ENCODE peak calls at places on chromosome 9, in seven cellular contexts. One of them, this sample, is unnamed.

GRCh38 chr9:129021091-129021490 is 7.0 kb downstream of the SH3GLB2 start:
- DNase-seq in MM.1S: peak
- DNase-seq in fibroblast of villous mesenchyme: no peak
- DNase-seq in HAP-1: no peak
- DNase-seq in cardiac fibroblast: no peak
- DNase-seq in tibial nerve: no peak
- DNase-seq in upper lobe of right lung: no peak
- DNase-seq in this sample: no peak

GRCh38 chr9:73411494-73411893 is 259.8 kb downstream of the ANXA1 start:
- DNase-seq in MM.1S: no peak
- DNase-seq in fibroblast of villous mesenchyme: no peak
- DNase-seq in HAP-1: no peak
- DNase-seq in cardiac fibroblast: no peak
- DNase-seq in tibial nerve: no peak
- DNase-seq in upper lobe of right lung: no peak
- DNase-seq in this sample: peak

GRCh38 chr9:91425270-91425669 is 1.6 kb upstream of the NFIL3 start:
- DNase-seq in MM.1S: peak
- DNase-seq in fibroblast of villous mesenchyme: no peak
- DNase-seq in HAP-1: no peak
- DNase-seq in cardiac fibroblast: peak
- DNase-seq in tibial nerve: no peak
- DNase-seq in upper lobe of right lung: no peak
- DNase-seq in this sample: no peak

GRCh38 chr9:89021154-89021803 is 30.0 kb downstream of the S1PR3 start:
- DNase-seq in MM.1S: no peak
- DNase-seq in fibroblast of villous mesenchyme: peak
- DNase-seq in HAP-1: no peak
- DNase-seq in cardiac fibroblast: peak
- DNase-seq in tibial nerve: peak
- DNase-seq in upper lobe of right lung: no peak
- DNase-seq in this sample: peak

GRCh38 chr9:72460342-72461312 is 60.8 kb upstream of the TMC1 start:
- DNase-seq in MM.1S: no peak
- DNase-seq in fibroblast of villous mesenchyme: no peak
- DNase-seq in HAP-1: no peak
- DNase-seq in cardiac fibroblast: no peak
- DNase-seq in tibial nerve: no peak
- DNase-seq in upper lobe of right lung: no peak
- DNase-seq in this sample: no peak

GRCh38 chr9:134536101-134536900 is 105.3 kb upstream of the COL5A1 start:
- DNase-seq in MM.1S: no peak
- DNase-seq in fibroblast of villous mesenchyme: peak
- DNase-seq in HAP-1: no peak
- DNase-seq in cardiac fibroblast: peak
- DNase-seq in tibial nerve: no peak
- DNase-seq in upper lobe of right lung: no peak
- DNase-seq in this sample: peak

GRCh38 chr9:121690316-121690715 is 38.9 kb downstream of the DAB2IP start:
- DNase-seq in MM.1S: no peak
- DNase-seq in fibroblast of villous mesenchyme: no peak
- DNase-seq in HAP-1: no peak
- DNase-seq in cardiac fibroblast: no peak
- DNase-seq in tibial nerve: no peak
- DNase-seq in upper lobe of right lung: no peak
- DNase-seq in this sample: no peak

GRCh38 chr9:79798450-79798849 is 226.7 kb downstream of the TLE4 start:
- DNase-seq in MM.1S: no peak
- DNase-seq in fibroblast of villous mesenchyme: no peak
- DNase-seq in HAP-1: no peak
- DNase-seq in cardiac fibroblast: no peak
- DNase-seq in tibial nerve: no peak
- DNase-seq in upper lobe of right lung: no peak
- DNase-seq in this sample: no peak

GRCh38 chr9:118059520-118060278 is 355.5 kb downstream of the TLR4 start:
- DNase-seq in MM.1S: peak
- DNase-seq in fibroblast of villous mesenchyme: peak
- DNase-seq in HAP-1: no peak
- DNase-seq in cardiac fibroblast: peak
- DNase-seq in tibial nerve: no peak
- DNase-seq in upper lobe of right lung: no peak
- DNase-seq in this sample: peak

GRCh38 chr9:87725900-87726709 is at the start of gene CTSL:
- DNase-seq in MM.1S: peak
- DNase-seq in fibroblast of villous mesenchyme: peak
- DNase-seq in HAP-1: peak
- DNase-seq in cardiac fibroblast: peak
- DNase-seq in tibial nerve: peak
- DNase-seq in upper lobe of right lung: peak
- DNase-seq in this sample: peak

GRCh38 chr9:93452710-93453046 is 703 bp downstream of the FAM120AOS start:
- DNase-seq in MM.1S: peak
- DNase-seq in fibroblast of villous mesenchyme: no peak
- DNase-seq in HAP-1: peak
- DNase-seq in cardiac fibroblast: no peak
- DNase-seq in tibial nerve: no peak
- DNase-seq in upper lobe of right lung: no peak
- DNase-seq in this sample: no peak

GRCh38 chr9:127201071-127201541 is 63.5 kb upstream of the GARNL3 start:
- DNase-seq in MM.1S: no peak
- DNase-seq in fibroblast of villous mesenchyme: no peak
- DNase-seq in HAP-1: no peak
- DNase-seq in cardiac fibroblast: no peak
- DNase-seq in tibial nerve: no peak
- DNase-seq in upper lobe of right lung: no peak
- DNase-seq in this sample: no peak

GRCh38 chr9:35349287-35349990 is 140.5 kb upstream of the RUSC2 start:
- DNase-seq in MM.1S: no peak
- DNase-seq in fibroblast of villous mesenchyme: no peak
- DNase-seq in HAP-1: no peak
- DNase-seq in cardiac fibroblast: no peak
- DNase-seq in tibial nerve: no peak
- DNase-seq in upper lobe of right lung: no peak
- DNase-seq in this sample: no peak

GRCh38 chr9:21624675-21625477 is 142.8 kb upstream of the IFNE start:
- DNase-seq in MM.1S: no peak
- DNase-seq in fibroblast of villous mesenchyme: no peak
- DNase-seq in HAP-1: no peak
- DNase-seq in cardiac fibroblast: no peak
- DNase-seq in tibial nerve: no peak
- DNase-seq in upper lobe of right lung: no peak
- DNase-seq in this sample: no peak

GRCh38 chr9:73845539-73845938 is 651.6 kb upstream of the RORB start:
- DNase-seq in MM.1S: no peak
- DNase-seq in fibroblast of villous mesenchyme: no peak
- DNase-seq in HAP-1: no peak
- DNase-seq in cardiac fibroblast: no peak
- DNase-seq in tibial nerve: no peak
- DNase-seq in upper lobe of right lung: no peak
- DNase-seq in this sample: no peak

GRCh38 chr9:18888241-18888794 is 144.7 kb downstream of the SAXO1 start:
- DNase-seq in MM.1S: no peak
- DNase-seq in fibroblast of villous mesenchyme: no peak
- DNase-seq in HAP-1: no peak
- DNase-seq in cardiac fibroblast: peak
- DNase-seq in tibial nerve: no peak
- DNase-seq in upper lobe of right lung: no peak
- DNase-seq in this sample: peak

GRCh38 chr9:137406876-137407589 is 15.9 kb downstream of the EXD3 start:
- DNase-seq in MM.1S: no peak
- DNase-seq in fibroblast of villous mesenchyme: peak
- DNase-seq in HAP-1: peak
- DNase-seq in cardiac fibroblast: peak
- DNase-seq in tibial nerve: no peak
- DNase-seq in upper lobe of right lung: peak
- DNase-seq in this sample: peak
- H3K4me3 ChIP-seq in MM.1S: no peak
- H3K4me3 ChIP-seq in fibroblast of villous mesenchyme: peak
- H3K4me3 ChIP-seq in HAP-1: peak
- H3K4me3 ChIP-seq in cardiac fibroblast: peak
- H3K4me3 ChIP-seq in tibial nerve: peak
- H3K4me3 ChIP-seq in upper lobe of right lung: peak
- H3K4me3 ChIP-seq in this sample: peak

DNA sequence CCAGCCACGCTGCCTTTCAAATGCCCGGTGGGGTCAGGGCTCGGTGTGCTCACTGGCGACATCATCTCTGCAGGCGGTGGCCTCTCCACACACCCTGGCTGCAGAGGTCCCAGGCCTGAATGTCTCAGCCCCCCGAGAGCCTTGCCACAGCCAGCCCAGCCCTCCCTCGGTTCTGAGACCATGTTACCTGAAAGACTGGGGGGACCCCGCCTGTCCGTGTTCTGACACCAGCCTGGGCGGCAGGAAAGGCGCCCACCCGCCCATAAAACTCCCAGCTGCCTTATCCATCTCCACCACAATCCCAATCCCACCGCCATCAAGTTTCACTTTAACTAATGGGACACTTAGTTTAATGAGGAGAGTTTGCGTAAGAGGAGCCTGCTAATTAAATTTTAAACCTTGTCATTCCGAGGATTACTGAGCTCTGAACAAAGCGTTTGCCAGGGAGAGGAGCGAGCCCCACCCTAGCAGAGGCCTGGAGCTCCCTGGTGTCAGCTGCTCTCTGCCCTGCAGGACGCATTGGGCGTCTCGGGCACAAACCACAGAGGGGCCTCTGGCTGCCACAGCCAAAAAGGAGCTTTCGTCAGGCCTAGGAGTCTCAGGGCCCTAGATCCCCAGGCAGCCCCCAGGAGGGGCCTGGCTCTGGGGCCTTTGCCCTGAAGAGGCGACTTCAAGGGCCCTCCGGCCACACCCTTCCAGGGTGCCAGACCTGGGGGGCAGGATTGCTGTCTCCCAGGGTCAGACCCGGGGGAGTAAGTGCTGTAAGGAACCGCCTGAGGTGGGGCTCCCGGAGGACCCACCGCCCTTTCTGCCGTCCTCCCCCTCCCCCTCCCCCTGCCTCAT is 15.3 kb downstream of the LHX3 start:
- DNase-seq in MM.1S: no peak
- DNase-seq in fibroblast of villous mesenchyme: peak
- DNase-seq in HAP-1: no peak
- DNase-seq in cardiac fibroblast: no peak
- DNase-seq in tibial nerve: no peak
- DNase-seq in upper lobe of right lung: no peak
- DNase-seq in this sample: no peak
- H3K4me3 ChIP-seq in MM.1S: no peak
- H3K4me3 ChIP-seq in fibroblast of villous mesenchyme: no peak
- H3K4me3 ChIP-seq in HAP-1: no peak
- H3K4me3 ChIP-seq in cardiac fibroblast: no peak
- H3K4me3 ChIP-seq in tibial nerve: no peak
- H3K4me3 ChIP-seq in upper lobe of right lung: no peak
- H3K4me3 ChIP-seq in this sample: no peak

GRCh38 chr9:107894572-107895261 is 405.1 kb upstream of the KLF4 start:
- DNase-seq in MM.1S: no peak
- DNase-seq in fibroblast of villous mesenchyme: peak
- DNase-seq in HAP-1: no peak
- DNase-seq in cardiac fibroblast: peak
- DNase-seq in tibial nerve: no peak
- DNase-seq in upper lobe of right lung: no peak
- DNase-seq in this sample: no peak

GRCh38 chr9:107890921-107891465 is 401.4 kb upstream of the KLF4 start:
- DNase-seq in MM.1S: no peak
- DNase-seq in fibroblast of villous mesenchyme: no peak
- DNase-seq in HAP-1: no peak
- DNase-seq in cardiac fibroblast: no peak
- DNase-seq in tibial nerve: no peak
- DNase-seq in upper lobe of right lung: no peak
- DNase-seq in this sample: no peak

GRCh38 chr9:107895524-107896001 is 406.0 kb upstream of the KLF4 start:
- DNase-seq in MM.1S: no peak
- DNase-seq in fibroblast of villous mesenchyme: peak
- DNase-seq in HAP-1: no peak
- DNase-seq in cardiac fibroblast: peak
- DNase-seq in tibial nerve: no peak
- DNase-seq in upper lobe of right lung: no peak
- DNase-seq in this sample: no peak

GRCh38 chr9:107899961-107900330 is 410.4 kb upstream of the KLF4 start:
- DNase-seq in MM.1S: no peak
- DNase-seq in fibroblast of villous mesenchyme: no peak
- DNase-seq in HAP-1: no peak
- DNase-seq in cardiac fibroblast: no peak
- DNase-seq in tibial nerve: no peak
- DNase-seq in upper lobe of right lung: no peak
- DNase-seq in this sample: no peak

DNA sequence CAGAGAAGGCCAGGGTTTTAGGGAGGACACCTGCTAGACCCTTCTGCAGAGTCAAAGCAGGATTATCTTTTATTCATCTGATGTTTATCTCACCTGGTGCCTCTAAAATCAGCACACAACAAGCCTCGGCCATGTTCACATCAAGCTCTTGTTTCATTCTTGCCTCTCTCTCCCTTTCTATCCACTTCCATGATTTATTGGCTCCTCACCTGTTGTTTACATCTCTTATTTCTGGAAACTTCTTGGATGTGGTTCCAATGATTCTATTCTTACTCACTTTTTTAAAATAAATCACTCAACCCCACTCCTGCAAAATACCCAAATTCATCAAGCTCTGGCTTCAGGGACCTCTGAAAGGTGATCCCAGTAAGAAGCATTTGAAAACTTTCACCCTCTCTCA is 407.0 kb upstream of the KLF4 start:
- DNase-seq in MM.1S: no peak
- DNase-seq in fibroblast of villous mesenchyme: no peak
- DNase-seq in HAP-1: no peak
- DNase-seq in cardiac fibroblast: no peak
- DNase-seq in tibial nerve: no peak
- DNase-seq in upper lobe of right lung: no peak
- DNase-seq in this sample: no peak
- H3K4me3 ChIP-seq in MM.1S: no peak
- H3K4me3 ChIP-seq in fibroblast of villous mesenchyme: no peak
- H3K4me3 ChIP-seq in HAP-1: no peak
- H3K4me3 ChIP-seq in cardiac fibroblast: no peak
- H3K4me3 ChIP-seq in tibial nerve: no peak
- H3K4me3 ChIP-seq in upper lobe of right lung: no peak
- H3K4me3 ChIP-seq in this sample: no peak

GRCh38 chr9:38434833-38435232 is 10.6 kb upstream of the IGFBPL1 start:
- DNase-seq in MM.1S: no peak
- DNase-seq in fibroblast of villous mesenchyme: no peak
- DNase-seq in HAP-1: no peak
- DNase-seq in cardiac fibroblast: no peak
- DNase-seq in tibial nerve: no peak
- DNase-seq in upper lobe of right lung: no peak
- DNase-seq in this sample: no peak

GRCh38 chr9:38439291-38439915 is 15.1 kb upstream of the IGFBPL1 start:
- DNase-seq in MM.1S: no peak
- DNase-seq in fibroblast of villous mesenchyme: no peak
- DNase-seq in HAP-1: no peak
- DNase-seq in cardiac fibroblast: no peak
- DNase-seq in tibial nerve: no peak
- DNase-seq in upper lobe of right lung: no peak
- DNase-seq in this sample: no peak

GRCh38 chr9:38435526-38435925 is 11.3 kb upstream of the IGFBPL1 start:
- DNase-seq in MM.1S: no peak
- DNase-seq in fibroblast of villous mesenchyme: no peak
- DNase-seq in HAP-1: no peak
- DNase-seq in cardiac fibroblast: no peak
- DNase-seq in tibial nerve: no peak
- DNase-seq in upper lobe of right lung: no peak
- DNase-seq in this sample: no peak

GRCh38 chr9:38436708-38437107 is 12.5 kb upstream of the IGFBPL1 start:
- DNase-seq in MM.1S: no peak
- DNase-seq in fibroblast of villous mesenchyme: no peak
- DNase-seq in HAP-1: no peak
- DNase-seq in cardiac fibroblast: no peak
- DNase-seq in tibial nerve: no peak
- DNase-seq in upper lobe of right lung: no peak
- DNase-seq in this sample: no peak

GRCh38 chr9:38437193-38437823 is 13.1 kb upstream of the IGFBPL1 start:
- DNase-seq in MM.1S: no peak
- DNase-seq in fibroblast of villous mesenchyme: no peak
- DNase-seq in HAP-1: no peak
- DNase-seq in cardiac fibroblast: no peak
- DNase-seq in tibial nerve: no peak
- DNase-seq in upper lobe of right lung: no peak
- DNase-seq in this sample: peak
- H3K4me3 ChIP-seq in MM.1S: no peak
- H3K4me3 ChIP-seq in fibroblast of villous mesenchyme: no peak
- H3K4me3 ChIP-seq in HAP-1: no peak
- H3K4me3 ChIP-seq in cardiac fibroblast: no peak
- H3K4me3 ChIP-seq in tibial nerve: no peak
- H3K4me3 ChIP-seq in upper lobe of right lung: no peak
- H3K4me3 ChIP-seq in this sample: peak

This sample was measured in choroid plexus epithelial cell.